ENCODE peak calls at places on chromosome 9, in four cellular contexts. T is CD8-positive, alpha-beta T cell; E is adrenal gland; L is upper lobe of right lung. G is an unnamed sample. For H3K4me1, the result is how much of the 10 kb centered on the place peaks cover.

GRCh38 chr9:75389096-75389495 is 300.8 kb downstream of the OSTF1 start:
- DNase-seq in T (no peak), E (no peak), L (no peak), G (no peak)

GRCh38 chr9:137077010-137077747 is at the start of gene UAP1L1:
- DNase-seq in T (peak), E (peak), L (peak), G (peak)

GRCh38 chr9:125889524-125890473 is 142.6 kb downstream of the PBX3 start:
- DNase-seq in T (peak), E (peak), L (peak), G (peak)

GRCh38 chr9:69758001-69758730 is 1.6 kb downstream of the PTAR1 start:
- DNase-seq in T (no peak), E (no peak), L (no peak), G (no peak)

GRCh38 chr9:101562966-101563365 is 29.3 kb downstream of the RNF20 start:
- DNase-seq in T (no peak), E (no peak), L (no peak), G (no peak)

GRCh38 chr9:88936668-88937067 is 54.6 kb upstream of the S1PR3 start:
- DNase-seq in T (no peak), E (peak), L (no peak), G (no peak)

GRCh38 chr9:101365181-101365580 is 19.6 kb downstream of the BAAT start:
- DNase-seq in T (no peak), E (no peak), L (no peak), G (no peak)

GRCh38 chr9:127897194-127897692 is 2.2 kb downstream of the ST6GALNAC6 start:
- DNase-seq in T (no peak), E (peak), L (peak), G (peak)

GRCh38 chr9:123680382-123680781 is 249.5 kb downstream of the DENND1A start:
- DNase-seq in T (no peak), E (no peak), L (no peak), G (no peak)

GRCh38 chr9:108100571-108100970 is 611.0 kb upstream of the KLF4 start:
- DNase-seq in T (no peak), E (no peak), L (no peak), G (no peak)

GRCh38 chr9:108101410-108101809 is 611.8 kb upstream of the KLF4 start:
- DNase-seq in T (no peak), E (no peak), L (no peak), G (no peak)

GRCh38 chr9:108104991-108105390 is 615.4 kb upstream of the KLF4 start:
- DNase-seq in T (no peak), E (no peak), L (no peak), G (no peak)

GRCh38 chr9:108105885-108106284 is 616.3 kb upstream of the KLF4 start:
- DNase-seq in T (no peak), E (no peak), L (no peak), G (no peak)

GRCh38 chr9:108103294-108103693 is 613.7 kb upstream of the KLF4 start:
- DNase-seq in T (no peak), E (no peak), L (no peak), G (no peak)
- TF ChIP-seq CTCF in T (no peak), E (no peak), L (no peak), G (no peak)

DNA sequence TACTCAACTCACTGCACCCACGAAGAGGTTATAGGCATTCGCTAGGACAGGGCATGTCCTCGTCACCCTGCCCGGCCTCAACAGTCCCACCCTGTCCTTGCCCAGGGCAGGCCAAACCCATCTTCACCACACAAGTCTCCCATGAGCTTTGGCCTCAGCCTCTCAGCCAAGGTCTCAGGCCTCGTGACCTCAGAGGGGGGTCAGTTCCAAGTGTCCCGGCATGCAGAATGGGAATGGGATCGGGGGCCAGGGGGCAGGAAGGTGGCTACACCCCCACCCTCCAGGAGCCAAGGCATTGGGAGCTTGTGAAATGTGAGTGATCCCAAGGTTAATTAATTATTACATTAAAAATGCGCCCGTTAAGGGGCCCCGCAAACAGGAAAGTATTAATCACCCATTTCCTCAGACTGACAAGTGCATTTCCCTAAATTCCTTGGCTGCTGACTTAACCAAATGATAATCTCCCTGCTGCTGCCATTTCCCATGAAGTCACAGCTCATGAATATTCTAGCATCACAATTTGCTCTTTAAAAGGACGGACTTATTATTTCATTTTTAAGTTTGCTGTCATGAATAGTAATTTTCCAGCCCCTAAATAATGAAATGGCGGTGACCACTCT is 8.0 kb upstream of the UBAC1 start:
- DNase-seq in T (no peak), E (no peak), L (no peak), G (no peak)
- H3K4me1 ChIP-seq in T (under half), E (under half), L (under half), G (under half)

DNA sequence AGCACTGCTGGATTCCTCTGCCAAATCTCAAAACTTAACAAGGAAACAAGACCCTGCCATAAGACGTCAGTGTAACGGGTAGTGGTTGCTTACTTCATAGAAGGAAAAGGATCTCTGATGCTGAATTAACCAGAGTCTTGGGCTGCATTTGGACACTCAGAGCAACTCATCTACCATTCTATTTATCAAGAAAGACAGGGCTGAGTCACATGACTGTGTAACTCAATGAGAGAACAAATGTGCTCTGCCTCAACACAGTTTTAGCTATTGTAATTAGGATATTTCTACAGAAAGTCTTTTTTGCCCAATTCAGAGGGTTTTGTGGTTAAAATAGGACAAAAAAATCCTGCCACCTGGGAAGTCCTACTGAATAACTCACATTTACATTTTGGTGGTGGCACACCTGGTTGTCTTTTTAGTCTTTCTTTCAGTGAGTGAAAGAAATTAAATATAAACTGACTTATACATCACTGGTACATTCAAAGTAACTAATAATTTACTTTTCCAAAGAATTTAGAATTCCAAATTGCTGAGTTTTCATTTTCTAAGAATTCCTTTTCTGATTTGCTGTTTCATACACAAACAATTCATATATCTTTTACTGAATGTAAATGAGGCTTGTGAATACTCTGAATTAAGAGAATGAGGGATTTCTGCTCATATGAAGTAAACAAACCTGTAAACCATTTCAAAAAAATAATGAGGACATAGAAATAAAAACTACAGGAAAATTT is 104.4 kb downstream of the MPDZ start:
- DNase-seq in T (no peak), E (no peak), L (no peak), G (no peak)
- TF ChIP-seq CTCF in T (no peak), E (no peak), L (no peak), G (no peak)

GRCh38 chr9:112751059-112751795 is 667 bp downstream of the SNX30 start:
- DNase-seq in T (peak), E (peak), L (peak), G (peak)
- H3K4me1 ChIP-seq in T (half or more), E (under half), L (under half), G (under half)

DNA sequence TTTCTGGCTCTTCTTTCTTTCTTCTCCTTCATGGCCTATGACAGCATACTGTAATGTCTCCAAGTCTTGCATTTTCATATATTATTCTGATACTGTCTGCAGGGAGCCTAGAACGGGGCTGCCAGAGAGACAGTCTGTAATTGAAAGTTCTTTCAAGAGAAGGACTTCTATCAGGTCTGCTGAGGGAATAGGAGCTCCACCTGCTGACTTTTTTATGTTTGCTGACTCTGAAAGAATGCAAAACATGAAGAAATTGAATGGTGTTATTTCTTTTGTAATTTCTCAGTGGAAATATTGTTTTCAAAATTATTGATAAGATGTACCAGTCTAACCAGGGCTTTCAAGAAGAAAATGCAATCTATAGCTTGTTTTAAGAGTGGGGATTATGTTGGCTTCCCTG is 121.9 kb upstream of the RFX3 start:
- DNase-seq in T (no peak), E (no peak), L (no peak), G (no peak)
- TF ChIP-seq CTCF in T (no peak), E (no peak), L (no peak), G (no peak)

GRCh38 chr9:79013715-79014610 is 557.8 kb upstream of the TLE4 start:
- DNase-seq in T (no peak), E (no peak), L (no peak), G (no peak)

GRCh38 chr9:79012561-79012960 is 559.2 kb upstream of the TLE4 start:
- DNase-seq in T (no peak), E (no peak), L (no peak), G (no peak)

GRCh38 chr9:79007701-79008483 is 563.9 kb upstream of the TLE4 start:
- DNase-seq in T (no peak), E (no peak), L (no peak), G (no peak)

GRCh38 chr9:79008916-79009315 is 562.8 kb upstream of the TLE4 start:
- DNase-seq in T (no peak), E (no peak), L (no peak), G (no peak)

GRCh38 chr9:79011461-79011860 is 560.3 kb upstream of the TLE4 start:
- DNase-seq in T (no peak), E (no peak), L (no peak), G (no peak)
- H3K4me1 ChIP-seq in T (under half), E (under half), L (under half), G (under half)

DNA sequence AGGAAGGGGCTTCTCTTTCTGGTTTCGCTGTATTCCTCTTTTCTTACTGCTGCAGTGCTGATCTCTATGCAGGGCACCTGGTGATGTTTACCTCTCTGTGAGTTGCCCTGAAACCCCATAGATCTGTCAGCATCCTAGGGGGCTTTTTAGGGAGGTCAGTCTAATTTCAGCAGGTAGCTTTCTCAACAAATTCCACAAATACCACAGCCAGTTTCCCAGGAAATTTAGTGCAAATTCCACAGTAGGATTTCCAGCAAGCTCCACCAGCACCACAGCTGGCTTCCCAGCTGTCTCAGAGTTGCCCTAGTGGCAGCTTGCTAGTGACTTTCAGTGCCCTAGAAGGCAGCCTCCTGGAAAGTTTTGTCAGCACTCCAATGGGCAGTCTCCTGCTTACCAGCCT is 379.1 kb upstream of the SMC2 start:
- DNase-seq in T (no peak), E (no peak), L (no peak), G (no peak)
- TF ChIP-seq CTCF in T (no peak), E (no peak), L (no peak), G (no peak)

GRCh38 chr9:33148367-33149019 is 18.6 kb downstream of the B4GALT1 start:
- DNase-seq in T (no peak), E (no peak), L (no peak), G (no peak)

GRCh38 chr9:33147770-33148169 is 19.4 kb downstream of the B4GALT1 start:
- DNase-seq in T (no peak), E (no peak), L (peak), G (no peak)

GRCh38 chr9:33142531-33142930 is 24.6 kb downstream of the B4GALT1 start:
- DNase-seq in T (no peak), E (no peak), L (no peak), G (no peak)

GRCh38 chr9:33143241-33143642 is 23.9 kb downstream of the B4GALT1 start:
- DNase-seq in T (no peak), E (peak), L (peak), G (peak)

GRCh38 chr9:33146298-33146697 is 20.8 kb downstream of the B4GALT1 start:
- DNase-seq in T (no peak), E (peak), L (peak), G (peak)
- H3K4me1 ChIP-seq in T (half or more), E (under half), L (half or more), G (half or more)